ENCODE peak calls at places on chromosomes 4 and X, in five cellular contexts. N is esophagus squamous epithelium, O is NB4, W is suprapubic skin, S is IMR-90. A is an unnamed sample.

GRCh38 chr4:5374577-5374976 is 323.3 kb downstream of the STK32B start:
- DNase-seq in W (no peak), S (peak), O (no peak), N (no peak), A (no peak)

GRCh38 chr4:109701566-109702399 is 1.5 kb downstream of the CASP6 start:
- DNase-seq in O (peak), S (no peak), W (no peak), N (no peak), A (no peak)

GRCh38 chrX:2789569-2789968 is 37.7 kb downstream of the XG start:
- DNase-seq in N (no peak), S (no peak), W (no peak), O (no peak), A (no peak)

GRCh38 chrX:147891886-147892285 is 19.8 kb upstream of the FMR1 start:
- DNase-seq in W (no peak), S (peak), N (no peak), O (no peak), A (no peak)

GRCh38 chrX:104482757-104483156 is 83.2 kb upstream of the IL1RAPL2 start:
- DNase-seq in S (no peak), O (peak), W (no peak), N (no peak), A (no peak)

GRCh38 chr4:41209187-41209586 is 5.2 kb downstream of the APBB2 start:
- DNase-seq in S (no peak), W (no peak), O (no peak), N (no peak), A (no peak)

GRCh38 chrX:6708041-6708440 is 173.1 kb upstream of the VCX3A start:
- DNase-seq in S (no peak), W (no peak), O (no peak), N (no peak), A (no peak)

GRCh38 chr4:87260477-87260876 is 40.1 kb upstream of the KLHL8 start:
- DNase-seq in O (no peak), N (no peak), S (peak), W (no peak), A (no peak)

GRCh38 chr4:173399016-173399415 is at the start of gene SCRG1:
- DNase-seq in O (no peak), W (no peak), N (no peak), S (peak), A (peak)

GRCh38 chrX:154327026-154327820 is 31.6 kb downstream of the TKTL1 start:
- DNase-seq in S (no peak), N (no peak), O (no peak), W (no peak), A (no peak)

GRCh38 chr4:172898715-172899114 is 269.9 kb upstream of the GALNT7 start:
- DNase-seq in S (no peak), W (no peak), O (no peak), N (no peak), A (no peak)

GRCh38 chrX:119398974-119399771 is at the start of gene SLC25A43:
- DNase-seq in O (peak), S (no peak), N (no peak), W (peak), A (peak)

GRCh38 chrX:13076176-13076956 is 31.9 kb upstream of the FAM9C start:
- DNase-seq in W (no peak), N (no peak), S (peak), O (no peak), A (no peak)

GRCh38 chr4:78032446-78032845 is 24.7 kb upstream of the FRAS1 start:
- DNase-seq in W (no peak), O (no peak), N (no peak), S (no peak), A (no peak)

GRCh38 chrX:151789179-151789800 is 54.7 kb downstream of the CNGA2 start:
- DNase-seq in N (no peak), S (peak), W (no peak), O (no peak), A (peak)

GRCh38 chr4:90419124-90419711 is 292.0 kb downstream of the CCSER1 start:
- DNase-seq in N (no peak), W (no peak), O (peak), S (peak), A (no peak)

GRCh38 chrX:45903781-45904201 is 641.4 kb downstream of the ZNF674 start:
- DNase-seq in W (no peak), S (no peak), O (no peak), N (no peak), A (no peak)

GRCh38 chr4:70336043-70336442 is 1.3 kb downstream of the CABS1 start:
- DNase-seq in N (no peak), S (no peak), W (no peak), O (no peak), A (no peak)

GRCh38 chrX:114959729-114960128 is 57.7 kb downstream of the IL13RA2 start:
- DNase-seq in W (no peak), N (no peak), S (peak), O (peak), A (no peak)

GRCh38 chr4:107778784-107779530 is 45.8 kb upstream of the SGMS2 start:
- DNase-seq in W (no peak), O (no peak), S (no peak), N (no peak), A (no peak)

GRCh38 chr4:113738251-113738650 is 23.3 kb downstream of the CAMK2D start:
- DNase-seq in S (peak), N (no peak), O (no peak), W (no peak), A (no peak)

GRCh38 chrX:32269877-32270276 is 941.5 kb downstream of the DMD start:
- DNase-seq in N (no peak), W (no peak), O (no peak), S (no peak), A (no peak)
- TF ChIP-seq POLR2A in N (no peak), W (no peak), O (no peak), S (no peak), A (no peak)

GRCh38 chr4:184348311-184349233 is 125.8 kb downstream of the IRF2 start:
- DNase-seq in N (no peak), W (no peak), O (peak), S (peak), A (peak)
- TF ChIP-seq POLR2A in N (no peak), W (no peak), O (no peak), S (no peak), A (no peak)

DNA sequence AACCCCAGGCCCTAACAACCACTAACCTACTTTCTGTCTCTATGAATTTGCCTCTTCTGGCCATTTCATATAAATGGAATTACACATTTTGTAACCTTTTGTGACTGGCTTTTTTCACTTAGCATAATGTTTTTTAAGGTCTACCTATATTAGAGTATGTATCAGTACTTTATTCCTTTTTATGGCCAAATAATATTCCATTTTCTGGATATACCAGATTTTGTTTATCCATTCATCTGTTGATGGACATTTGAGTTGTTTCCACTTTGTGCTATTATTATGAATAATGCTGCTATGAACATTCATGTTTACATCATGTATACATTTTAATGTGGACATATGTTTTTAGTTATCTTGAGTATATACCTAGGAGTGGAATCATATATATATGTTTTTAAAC is 35.5 kb downstream of the REPS2 start:
- DNase-seq in N (no peak), O (no peak), W (no peak), S (no peak), A (no peak)
- TF ChIP-seq POLR2A in N (no peak), O (no peak), W (no peak), S (no peak), A (no peak)

GRCh38 chr4:1154523-1155182 is 17.7 kb downstream of the SPON2 start:
- DNase-seq in S (peak), W (peak), N (no peak), O (no peak), A (no peak)
- TF ChIP-seq POLR2A in S (no peak), W (no peak), N (no peak), O (no peak), A (no peak)

GRCh38 chrX:19795289-19795688 is 92.1 kb downstream of the SH3KBP1 start:
- DNase-seq in O (peak), N (no peak), S (no peak), W (no peak), A (no peak)

GRCh38 chrX:19798423-19798822 is 89.0 kb downstream of the SH3KBP1 start:
- DNase-seq in S (no peak), N (no peak), W (no peak), O (no peak), A (no peak)

GRCh38 chrX:19804168-19804567 is 83.2 kb downstream of the SH3KBP1 start:
- DNase-seq in S (no peak), N (no peak), W (no peak), O (no peak), A (no peak)

GRCh38 chrX:19800821-19801220 is 86.6 kb downstream of the SH3KBP1 start:
- DNase-seq in N (no peak), W (no peak), S (no peak), O (no peak), A (no peak)

DNA sequence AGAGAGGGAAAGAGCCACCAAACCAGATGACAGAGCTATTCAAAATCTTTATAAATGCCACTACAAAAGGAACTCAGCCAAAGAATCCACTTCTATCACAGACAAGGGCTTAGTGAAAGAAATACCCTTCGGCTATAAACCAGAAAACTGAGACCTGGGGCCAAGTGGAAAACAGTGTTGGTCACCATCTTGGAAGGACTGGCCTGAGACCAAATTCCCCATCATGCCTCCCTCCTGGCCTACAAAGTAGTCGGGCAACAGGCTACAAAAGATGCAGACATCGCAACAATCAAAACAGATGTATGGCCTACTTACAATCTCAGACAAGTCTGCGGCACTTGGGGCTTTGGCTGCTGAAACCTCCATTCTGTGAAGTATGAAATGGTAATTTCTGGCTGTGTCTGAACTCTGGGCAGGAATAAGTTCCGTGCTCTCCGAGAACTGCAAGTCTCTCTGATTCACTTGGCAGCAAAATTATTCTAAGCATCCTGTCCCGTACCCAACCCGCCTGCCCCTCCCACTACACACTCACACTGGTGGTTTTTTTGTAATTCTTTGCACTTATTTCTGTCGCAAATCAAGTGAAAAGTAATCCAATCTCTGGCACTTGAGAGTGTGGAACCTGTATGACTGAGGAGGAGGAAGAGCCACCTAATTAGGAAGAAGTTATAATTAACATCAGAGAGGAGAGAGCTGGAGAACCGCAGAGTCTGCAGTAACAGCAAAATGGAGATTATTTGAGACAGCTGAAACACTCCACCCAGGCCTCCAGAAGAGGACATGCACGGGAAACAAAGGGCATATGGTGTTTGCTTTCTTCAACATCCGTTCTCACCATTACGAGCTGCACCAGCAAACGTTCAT is 87.8 kb downstream of the SH3KBP1 start:
- DNase-seq in W (no peak), N (no peak), S (peak), O (no peak), A (no peak)
- TF ChIP-seq POLR2A in W (no peak), N (no peak), S (no peak), O (no peak), A (no peak)

GRCh38 chrX:72620550-72621145 is 48.0 kb upstream of the HDAC8 start:
- DNase-seq in S (peak), W (no peak), N (no peak), O (peak), A (peak)
- TF ChIP-seq POLR2A in S (no peak), W (no peak), N (no peak), O (no peak), A (peak)

GRCh38 chr4:3354455-3354811 is 61.6 kb downstream of the RGS12 start:
- DNase-seq in O (no peak), S (no peak), N (no peak), W (no peak), A (no peak)
- TF ChIP-seq POLR2A in O (no peak), S (no peak), N (no peak), W (no peak), A (no peak)

GRCh38 chrX:41085883-41086626 is 810 bp downstream of the USP9X start:
- DNase-seq in W (peak), S (peak), N (no peak), O (peak), A (peak)
- TF ChIP-seq POLR2A in W (no peak), S (no peak), N (no peak), O (no peak), A (no peak)

DNA sequence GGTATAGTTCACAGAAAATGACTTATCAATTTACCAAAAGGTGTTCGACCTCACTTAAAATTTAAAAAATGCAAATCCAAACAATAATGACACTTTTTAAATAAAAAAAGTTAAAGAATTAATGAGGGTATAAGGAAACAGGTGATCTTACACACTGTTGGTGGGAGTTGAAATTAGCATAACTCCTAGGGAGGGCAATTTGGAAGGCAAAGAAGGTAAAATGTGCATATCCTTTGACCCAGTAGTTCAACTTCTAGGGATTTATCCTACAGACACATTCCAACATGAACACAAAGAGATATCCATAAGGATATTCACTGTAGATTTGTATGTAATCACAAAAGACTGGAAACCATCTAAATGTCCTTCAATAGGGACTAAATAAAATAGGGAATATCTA is 143.8 kb upstream of the DGKK start:
- DNase-seq in O (no peak), S (no peak), W (no peak), N (no peak), A (no peak)
- TF ChIP-seq POLR2A in O (no peak), S (no peak), W (no peak), N (no peak), A (no peak)

GRCh38 chr4:2510351-2511259 is 25.8 kb upstream of the FAM193A start:
- DNase-seq in W (no peak), N (no peak), S (no peak), O (no peak), A (no peak)

GRCh38 chr4:2507855-2508254 is 28.6 kb upstream of the FAM193A start:
- DNase-seq in S (no peak), O (no peak), W (no peak), N (no peak), A (no peak)

GRCh38 chr4:2511645-2512131 is 24.8 kb upstream of the FAM193A start:
- DNase-seq in N (no peak), S (no peak), W (no peak), O (no peak), A (no peak)

GRCh38 chr4:2503809-2504208 is 32.6 kb upstream of the FAM193A start:
- DNase-seq in W (no peak), O (no peak), N (no peak), S (no peak), A (no peak)

DNA sequence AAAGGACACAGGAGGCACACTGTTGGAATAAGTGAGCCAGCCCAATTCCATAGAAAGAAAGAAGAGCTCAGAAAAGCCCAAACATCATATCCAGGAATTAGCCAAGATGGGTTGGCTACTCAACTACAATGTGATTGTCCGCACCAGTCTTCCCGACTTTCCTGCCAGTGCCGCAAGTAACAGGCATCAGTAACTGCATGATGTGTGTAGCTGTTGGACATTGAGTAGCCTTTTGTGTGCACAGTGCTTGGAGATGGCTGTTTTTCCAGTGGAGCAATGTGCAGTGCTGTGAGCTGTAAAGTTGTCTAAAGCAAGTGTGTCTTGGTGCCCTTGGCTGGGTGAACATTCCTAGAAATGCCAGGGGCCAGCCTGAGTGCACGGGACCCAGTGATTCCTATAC is 29.2 kb upstream of the FAM193A start:
- DNase-seq in W (no peak), N (no peak), O (no peak), S (no peak), A (no peak)
- TF ChIP-seq POLR2A in W (no peak), N (no peak), O (no peak), S (no peak), A (no peak)

A was measured in uterus.